ENCODE peak calls at places on chromosomes 2 and 18, in four cellular contexts. K is K562, H is WTC11, P is GM12878. T is an unnamed sample.

GRCh38 chr2:238123991-238124470 is 14.4 kb upstream of the KLHL30 start:
- DNase-seq in P (no peak), H (no peak), K (no peak), T (no peak)

GRCh38 chr2:66024396-66024795 is 410.5 kb upstream of the MEIS1 start:
- DNase-seq in P (no peak), H (peak; percentile 17), K (no peak), T (no peak)

GRCh38 chr18:51107594-51108305 is 77.7 kb downstream of the SMAD4 start:
- DNase-seq in P (no peak), K (no peak), H (no peak), T (no peak)

GRCh38 chr2:173644146-173644545 is 289.5 kb downstream of the CDCA7 start:
- DNase-seq in K (no peak), P (no peak), H (no peak), T (no peak)

GRCh38 chr2:95203911-95204310 is 3.4 kb upstream of the ZNF892 start:
- DNase-seq in H (no peak), P (no peak), K (no peak), T (no peak)

GRCh38 chr18:60146220-60146960 is 226.2 kb downstream of the MC4R start:
- DNase-seq in P (no peak), H (no peak), K (peak; percentile 6), T (no peak)

GRCh38 chr2:10785260-10785659 is 27.3 kb downstream of the PDIA6 start:
- DNase-seq in K (no peak), H (no peak), P (no peak), T (no peak)

GRCh38 chr18:3530807-3531206 is 80.8 kb downstream of the TGIF1 start:
- DNase-seq in P (no peak), H (no peak), K (no peak), T (peak; percentile 74)

GRCh38 chr2:108852375-108852774 is 65.8 kb downstream of the CCDC138 start:
- DNase-seq in P (no peak), H (no peak), K (no peak), T (no peak)

GRCh38 chr18:58117685-58118403 is 73.8 kb downstream of the NEDD4L start:
- DNase-seq in P (no peak), K (peak; percentile 68), H (no peak), T (no peak)

GRCh38 chr2:149050188-149050587 is 11.7 kb downstream of the LYPD6B start:
- DNase-seq in P (peak; percentile 28), K (no peak), H (no peak), T (no peak)

GRCh38 chr2:88036162-88036561 is 19.4 kb downstream of the KRCC1 start:
- DNase-seq in K (no peak), H (no peak), P (no peak), T (no peak)

GRCh38 chr2:64562148-64562784 is 38.1 kb downstream of the AFTPH start:
- DNase-seq in K (no peak), H (no peak), P (no peak), T (peak; percentile 12)

GRCh38 chr2:232516556-232516955 is 3.6 kb upstream of the PRSS56 start:
- DNase-seq in K (no peak), P (no peak), H (no peak), T (no peak)

GRCh38 chr18:5982332-5982731 is 87.0 kb upstream of the TMEM200C start:
- DNase-seq in H (no peak), K (no peak), P (peak; percentile 68), T (no peak)

GRCh38 chr2:199940373-199940772 is 14.9 kb downstream of the TYW5 start:
- DNase-seq in P (no peak), K (no peak), H (no peak), T (peak; percentile 14)

GRCh38 chr18:59612461-59612860 is 84.8 kb downstream of the CCBE1 start:
- DNase-seq in P (no peak), K (no peak), H (no peak), T (no peak)

GRCh38 chr2:211258646-211259335 is 702.4 kb downstream of the CPS1 start:
- DNase-seq in P (no peak), K (no peak), H (no peak), T (no peak)

GRCh38 chr2:105052773-105053172 is 14.9 kb downstream of the MRPS9 start:
- DNase-seq in H (no peak), K (no peak), P (no peak), T (no peak)

GRCh38 chr2:237647176-237648015 is 20.0 kb downstream of the LRRFIP1 start:
- DNase-seq in P (no peak), H (no peak), K (no peak), T (no peak)

GRCh38 chr2:9613291-9613690 is 17.5 kb downstream of the YWHAQ start:
- DNase-seq in H (no peak), K (no peak), P (no peak), T (no peak)

GRCh38 chr18:67672142-67672541 is 155.6 kb upstream of the DSEL start:
- DNase-seq in H (no peak), K (no peak), P (no peak), T (no peak)

GRCh38 chr2:1721706-1722483 is 22.4 kb downstream of the PXDN start:
- DNase-seq in K (no peak), P (no peak), H (no peak), T (peak; percentile 35)

GRCh38 chr2:141440072-141440635 is 690.7 kb downstream of the LRP1B start:
- DNase-seq in H (no peak), K (no peak), P (no peak), T (no peak)

GRCh38 chr2:224166661-224167060 is 127.6 kb upstream of the SERPINE2 start:
- DNase-seq in H (no peak), P (no peak), K (no peak), T (no peak)

GRCh38 chr2:206736935-206737334 is 18.7 kb upstream of the DYTN start:
- DNase-seq in K (no peak), H (no peak), P (no peak), T (no peak)

GRCh38 chr2:169361706-169362345 is 508 bp downstream of the LRP2 start:
- DNase-seq in P (no peak), H (peak; percentile 54), K (peak; percentile 21), T (peak; percentile 60)

GRCh38 chr2:129885735-129886134 is 93.7 kb upstream of the RAB6C start:
- DNase-seq in P (no peak), K (peak; percentile 36), H (peak; percentile 27), T (peak; percentile 62)

GRCh38 chr2:39138837-39139211 is 18.0 kb upstream of the SOS1 start:
- DNase-seq in H (no peak), K (no peak), P (no peak), T (no peak)

GRCh38 chr2:39141346-39142011 is 20.6 kb upstream of the SOS1 start:
- DNase-seq in K (no peak), P (no peak), H (no peak), T (peak; percentile 29)

GRCh38 chr2:39142012-39142346 is 21.1 kb upstream of the SOS1 start:
- DNase-seq in H (no peak), K (peak; percentile 39), P (no peak), T (no peak)

GRCh38 chr2:39139511-39140237 is 18.8 kb upstream of the SOS1 start:
- DNase-seq in K (no peak), P (no peak), H (no peak), T (no peak)

GRCh38 chr2:39140322-39140847 is 19.5 kb upstream of the SOS1 start:
- DNase-seq in H (no peak), K (no peak), P (no peak), T (no peak)
- TF ChIP-seq USF1 in H (no peak), K (no peak), P (no peak), T (no peak)

GRCh38 chr2:133948610-133949290 is 305.1 kb upstream of the MGAT5 start:
- DNase-seq in P (no peak), K (no peak), H (no peak), T (no peak)
- TF ChIP-seq USF1 in P (no peak), K (no peak), H (no peak), T (no peak)

GRCh38 chr18:75209952-75210261 is 690 bp upstream of the TSHZ1 start:
- DNase-seq in K (no peak), P (no peak), H (no peak), T (no peak)

GRCh38 chr18:75210274-75211001 is at the start of gene TSHZ1:
- DNase-seq in P (peak; percentile 59), H (no peak), K (peak; percentile 20), T (peak; percentile 79)

GRCh38 chr18:75208836-75209128 is 157 bp downstream of the PTGR3 start:
- DNase-seq in H (no peak), P (no peak), K (no peak), T (no peak)

GRCh38 chr18:75208055-75208835 is 694 bp downstream of the PTGR3 start:
- DNase-seq in P (no peak), K (peak; percentile 58), H (peak; percentile 37), T (peak; percentile 75)

DNA sequence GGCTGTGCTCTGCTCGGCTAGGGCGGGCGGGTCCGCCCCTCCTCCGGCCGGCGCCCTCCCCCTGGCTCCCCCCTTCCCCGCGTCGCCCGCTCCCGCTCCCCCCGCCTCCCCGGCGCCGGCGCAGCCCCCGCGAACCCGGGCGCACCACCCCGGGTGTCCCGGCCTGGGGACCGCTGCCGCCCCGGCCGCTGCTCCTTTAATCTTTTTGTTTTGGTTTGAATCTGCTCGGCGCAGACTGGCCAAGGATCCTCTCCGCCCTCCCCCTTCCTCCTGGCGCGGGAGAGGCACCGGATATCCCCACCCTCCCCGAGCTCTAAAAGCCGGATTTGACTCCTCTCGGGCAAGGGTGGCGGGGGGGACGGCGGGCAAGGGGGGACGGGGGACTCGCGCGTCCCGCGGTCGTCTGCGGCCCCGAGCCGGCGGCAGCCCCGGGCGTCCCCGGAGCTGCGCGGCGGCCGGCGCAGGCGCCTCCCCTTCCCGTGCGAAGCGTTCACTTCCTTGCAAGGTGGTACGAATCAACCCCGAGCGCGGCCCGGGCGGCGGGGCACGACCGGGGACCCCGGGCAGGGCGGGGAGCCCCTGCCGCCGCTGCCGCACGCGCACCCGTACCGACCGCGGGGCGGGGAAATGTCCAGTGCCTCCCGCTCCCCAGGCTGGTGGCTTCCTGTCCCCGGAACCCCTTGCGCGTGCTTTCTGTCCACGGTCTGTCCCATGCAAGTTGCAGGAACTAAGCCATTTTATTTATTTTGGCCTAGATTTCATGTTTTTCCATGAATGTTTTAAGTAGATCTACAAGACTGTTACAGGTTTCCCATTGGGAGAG is at the start of gene PTGR3:
- DNase-seq in H (peak; percentile 72), K (peak; percentile 84), P (peak; percentile 40), T (peak; percentile 93)
- TF ChIP-seq USF1 in H (no peak), K (no peak), P (no peak), T (no peak)

DNA sequence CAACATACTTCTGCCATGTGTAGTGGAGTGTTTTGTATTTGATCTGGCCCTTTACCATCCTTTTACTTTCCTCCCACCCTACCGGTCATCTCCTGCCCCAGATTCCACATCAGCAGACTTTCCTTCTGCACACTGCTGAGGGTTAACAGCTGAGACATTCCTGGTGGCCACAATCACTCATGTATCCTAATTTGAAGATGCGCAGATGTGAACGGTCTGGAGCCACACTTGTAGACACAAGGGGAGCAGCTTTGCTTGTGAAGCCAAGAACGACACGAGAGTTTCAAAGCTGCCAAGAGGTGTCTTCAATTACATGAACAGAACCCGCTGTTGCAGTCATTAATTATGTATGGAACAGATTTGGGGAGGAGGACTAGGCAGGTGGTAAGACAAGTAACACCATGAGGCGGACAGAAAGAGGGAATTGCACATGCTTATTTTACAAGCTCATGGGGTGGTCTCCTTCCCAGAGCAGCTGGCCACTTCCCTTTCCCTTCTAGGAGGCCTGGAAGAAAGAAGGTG is 260.7 kb upstream of the KLHL29 start:
- DNase-seq in H (no peak), K (no peak), P (no peak), T (no peak)
- TF ChIP-seq USF1 in H (no peak), K (no peak), P (no peak), T (no peak)